ENCODE peak calls at places on chromosomes 16 and 17, in four cellular contexts. One of them, this sample, is unnamed.

GRCh38 chr16:82067042-82067809 is 32.2 kb downstream of the HSD17B2 start:
- DNase-seq in K562: no peak
- DNase-seq in HepG2: peak
- DNase-seq in A549: no peak
- DNase-seq in this sample: no peak

GRCh38 chr17:75388476-75389030 is 16.9 kb downstream of the GRB2 start:
- DNase-seq in K562: no peak
- DNase-seq in A549: no peak
- DNase-seq in HepG2: no peak
- DNase-seq in this sample: no peak

GRCh38 chr16:35752012-35752772 is 2292.8 kb downstream of the TP53TG3F start:
- DNase-seq in A549: no peak
- DNase-seq in HepG2: no peak
- DNase-seq in K562: no peak
- DNase-seq in this sample: no peak

GRCh38 chr16:25859645-25860044 is 167.9 kb downstream of the HS3ST4 start:
- DNase-seq in K562: no peak
- DNase-seq in HepG2: no peak
- DNase-seq in A549: no peak
- DNase-seq in this sample: no peak

GRCh38 chr16:17282247-17282646 is 188.5 kb downstream of the XYLT1 start:
- DNase-seq in K562: no peak
- DNase-seq in HepG2: no peak
- DNase-seq in A549: no peak
- DNase-seq in this sample: no peak

GRCh38 chr17:8696456-8696855 is 48.2 kb downstream of the CCDC42 start:
- DNase-seq in A549: no peak
- DNase-seq in K562: no peak
- DNase-seq in HepG2: no peak
- DNase-seq in this sample: no peak

GRCh38 chr17:21687136-21687953 is 5.0 kb upstream of the KCNJ18 start:
- DNase-seq in K562: no peak
- DNase-seq in HepG2: no peak
- DNase-seq in A549: no peak
- DNase-seq in this sample: no peak

GRCh38 chr17:58753026-58753425 is 2.6 kb upstream of the PPM1E start:
- DNase-seq in HepG2: no peak
- DNase-seq in K562: no peak
- DNase-seq in A549: no peak
- DNase-seq in this sample: no peak

GRCh38 chr17:77160032-77160876 is 19.5 kb downstream of the SEC14L1 start:
- DNase-seq in HepG2: peak
- DNase-seq in K562: no peak
- DNase-seq in A549: no peak
- DNase-seq in this sample: no peak

GRCh38 chr17:42163113-42163512 is 8.3 kb upstream of the RAB5C start:
- DNase-seq in HepG2: peak
- DNase-seq in K562: peak
- DNase-seq in A549: peak
- DNase-seq in this sample: no peak

DNA sequence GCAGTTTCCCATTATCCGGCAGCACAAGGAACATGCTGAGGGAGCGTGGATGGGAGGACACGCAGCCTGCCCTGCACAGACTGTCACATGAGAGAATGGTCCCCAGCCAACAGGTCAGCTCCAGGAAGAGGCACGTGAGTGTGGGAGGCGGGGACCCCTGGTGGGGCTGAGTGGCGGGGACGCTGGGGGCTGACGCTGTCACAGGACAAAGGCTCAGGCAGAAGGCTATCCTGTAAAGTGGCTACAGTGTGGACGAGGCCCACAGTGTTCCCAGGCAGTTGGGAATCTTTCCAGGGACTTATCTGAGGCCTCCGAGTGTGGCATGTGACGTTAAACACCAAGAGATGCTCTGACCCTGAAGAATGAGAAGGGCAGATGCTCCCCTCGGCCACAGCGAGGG is 30.4 kb downstream of the MBTPS1 start:
- DNase-seq in A549: no peak
- DNase-seq in K562: no peak
- DNase-seq in HepG2: no peak
- DNase-seq in this sample: no peak
- TF ChIP-seq RAD21 in A549: no peak
- TF ChIP-seq RAD21 in K562: no peak
- TF ChIP-seq RAD21 in HepG2: no peak
- TF ChIP-seq RAD21 in this sample: no peak

GRCh38 chr16:55257971-55258613 is 65.9 kb upstream of the IRX6 start:
- DNase-seq in K562: peak
- DNase-seq in HepG2: peak
- DNase-seq in A549: peak
- DNase-seq in this sample: no peak
- TF ChIP-seq CHD4 in K562: no peak
- TF ChIP-seq CHD4 in HepG2: no peak
- TF ChIP-seq CHD4 in A549: no peak
- TF ChIP-seq CHD4 in this sample: no peak

DNA sequence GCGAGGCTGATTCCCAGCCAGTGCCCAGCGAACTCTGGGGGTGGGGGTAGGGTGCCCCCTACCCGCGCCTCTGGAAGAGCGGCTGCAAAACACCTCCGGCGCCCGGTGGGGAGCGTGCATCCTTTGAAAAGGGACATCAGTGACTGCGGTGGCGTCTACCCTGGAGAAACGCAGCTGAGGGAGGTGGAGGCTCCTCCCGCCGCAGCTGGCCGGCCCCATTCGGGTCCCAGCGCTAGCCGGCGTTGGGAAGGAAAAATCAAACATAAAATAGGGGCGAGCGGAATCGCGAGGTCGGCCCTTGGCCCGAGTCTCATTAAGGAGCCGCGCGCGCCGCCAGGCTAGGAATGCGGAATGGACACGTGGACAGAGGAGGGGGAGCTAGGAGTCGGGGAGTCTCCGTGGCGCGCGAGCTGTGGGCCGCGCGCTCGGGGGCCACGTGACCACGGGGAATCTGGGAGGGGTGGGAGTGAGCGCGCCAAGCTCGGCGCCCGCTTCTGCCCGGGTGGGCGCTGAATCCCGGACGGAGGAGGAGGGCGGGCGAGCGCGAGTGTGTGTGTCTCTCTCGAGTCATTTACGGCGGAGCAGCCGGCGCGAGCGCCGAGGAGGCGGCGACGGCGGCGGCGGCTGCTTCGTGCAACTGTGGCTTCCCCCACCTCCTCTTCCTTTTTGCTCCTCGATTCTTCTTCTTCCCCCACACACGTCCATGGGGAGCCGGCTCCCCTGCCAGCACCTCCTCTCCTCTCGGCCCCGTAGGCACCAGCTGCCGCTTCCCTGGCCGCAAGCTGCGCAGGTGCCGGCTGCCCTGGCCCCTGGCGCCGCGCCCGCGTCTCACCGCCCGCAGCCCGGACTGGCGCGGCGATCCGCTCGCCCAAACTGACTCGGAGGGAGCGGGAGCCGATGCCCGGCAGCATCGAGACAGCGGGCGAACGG is at the start of gene TMEM132E:
- DNase-seq in K562: no peak
- DNase-seq in A549: peak
- DNase-seq in HepG2: no peak
- DNase-seq in this sample: no peak
- TF ChIP-seq RAD21 in K562: no peak
- TF ChIP-seq RAD21 in A549: no peak
- TF ChIP-seq RAD21 in HepG2: no peak
- TF ChIP-seq RAD21 in this sample: no peak

GRCh38 chr17:79699386-79700036 is 31.2 kb upstream of the ENPP7 start:
- DNase-seq in K562: no peak
- DNase-seq in HepG2: no peak
- DNase-seq in A549: no peak
- DNase-seq in this sample: no peak

GRCh38 chr17:79702550-79703236 is 28.1 kb upstream of the ENPP7 start:
- DNase-seq in HepG2: no peak
- DNase-seq in K562: no peak
- DNase-seq in A549: no peak
- DNase-seq in this sample: no peak

GRCh38 chr17:79704691-79705090 is 26.1 kb upstream of the ENPP7 start:
- DNase-seq in A549: no peak
- DNase-seq in HepG2: no peak
- DNase-seq in K562: no peak
- DNase-seq in this sample: no peak

GRCh38 chr17:79700574-79700973 is 30.2 kb upstream of the ENPP7 start:
- DNase-seq in HepG2: no peak
- DNase-seq in K562: no peak
- DNase-seq in A549: peak
- DNase-seq in this sample: no peak

GRCh38 chr17:79702071-79702470 is 28.7 kb upstream of the ENPP7 start:
- DNase-seq in A549: no peak
- DNase-seq in K562: no peak
- DNase-seq in HepG2: no peak
- DNase-seq in this sample: no peak
- TF ChIP-seq CHD4 in A549: no peak
- TF ChIP-seq CHD4 in K562: no peak
- TF ChIP-seq CHD4 in HepG2: no peak
- TF ChIP-seq CHD4 in this sample: no peak

This sample was measured in GM12878.